ENCODE peak calls at places on chromosomes 13 and 19, in eight cellular contexts. F is COR-L47; G is non-pigmented ciliary epithelial cell; H is skeletal muscle cell; P is foreskin melanocyte; A is stimulated activated naive CD4-positive, alpha-beta T cell treated with Interleukin-2 at 50 U/mL for 16 hours; L is stimulated activated CD4-positive, alpha-beta T cell treated with anti-CD3 and anti-CD28 coated beads, Interleukin-4, amount 100 ng/mL, for 1 hour; E is stimulated activated CD8-positive, alpha-beta memory T cell treated with anti-CD3 and anti-CD28 coated beads, Interleukin-4, amount 100 ng/mL, for 1 hour. K is an unnamed sample.

GRCh38 chr13:93848247-93848646 is 621.6 kb downstream of the GPC6 start:
- DNase-seq in F (no peak), G (no peak), H (no peak), P (no peak), A (no peak), L (no peak), E (no peak), K (no peak)

GRCh38 chr13:60463787-60464186 is 66.8 kb downstream of the TDRD3 start:
- DNase-seq in F (no peak), G (no peak), H (no peak), P (peak), A (no peak), L (no peak), E (no peak), K (peak)

GRCh38 chr19:39381910-39382611 is 8.8 kb downstream of the PAF1 start:
- DNase-seq in F (no peak), G (no peak), H (no peak), P (no peak), A (no peak), L (no peak), E (no peak), K (no peak)

GRCh38 chr19:51681286-51681956 is 11.7 kb upstream of the SPACA6 start:
- DNase-seq in F (no peak), G (no peak), H (no peak), P (no peak), A (no peak), L (no peak), E (no peak), K (peak)

GRCh38 chr19:33948651-33949335 is 152.1 kb downstream of the KCTD15 start:
- DNase-seq in F (no peak), G (no peak), H (no peak), P (no peak), A (no peak), L (no peak), E (no peak), K (no peak)

GRCh38 chr13:105220886-105221285 is 1314.6 kb downstream of the EFNB2 start:
- DNase-seq in F (no peak), G (no peak), H (no peak), P (no peak), A (no peak), L (no peak), E (no peak), K (no peak)

GRCh38 chr13:19633340-19634128 is at the start of gene MPHOSPH8:
- DNase-seq in F (peak), G (peak), H (peak), P (peak), A (peak), L (peak), E (peak), K (peak)

GRCh38 chr19:58395220-58395978 is at the start of gene RNF225:
- DNase-seq in F (no peak), G (no peak), H (no peak), P (no peak), A (no peak), L (peak), E (no peak), K (no peak)

GRCh38 chr13:41652735-41653361 is 195.5 kb downstream of the RGCC start:
- DNase-seq in F (peak), G (peak), H (no peak), P (peak), A (no peak), L (peak), E (peak), K (peak)

GRCh38 chr19:17677002-17677401 is 11.2 kb downstream of the UNC13A start:
- DNase-seq in F (no peak), G (no peak), H (no peak), P (no peak), A (no peak), L (no peak), E (no peak), K (no peak)

GRCh38 chr19:383040-383439 is 25.9 kb downstream of the C2CD4C start:
- DNase-seq in F (no peak), G (no peak), H (no peak), P (no peak), A (no peak), L (no peak), E (no peak), K (no peak)

GRCh38 chr19:45577111-45577905 is 7.3 kb downstream of the OPA3 start:
- DNase-seq in F (no peak), G (peak), H (peak), P (no peak), A (no peak), L (no peak), E (no peak), K (peak)

GRCh38 chr19:14614099-14614412 is 31.2 kb downstream of the CLEC17A start:
- DNase-seq in F (no peak), G (no peak), H (no peak), P (no peak), A (no peak), L (no peak), E (no peak), K (no peak)

GRCh38 chr13:74325106-74325505 is 190.9 kb upstream of the KLF12 start:
- DNase-seq in F (peak), G (no peak), H (peak), P (peak), A (no peak), L (no peak), E (no peak), K (peak)

GRCh38 chr19:46616631-46617322 is 8.1 kb downstream of the PTGIR start:
- DNase-seq in F (peak), G (no peak), H (peak), P (no peak), A (peak), L (peak), E (no peak), K (peak)

GRCh38 chr13:30831515-30831914 is 74.6 kb upstream of the MEDAG start:
- DNase-seq in F (no peak), G (no peak), H (no peak), P (no peak), A (no peak), L (no peak), E (no peak), K (no peak)

GRCh38 chr13:85093808-85094207 is 705.4 kb downstream of the SLITRK6 start:
- DNase-seq in F (no peak), G (no peak), H (peak), P (no peak), A (no peak), L (no peak), E (no peak), K (no peak)

GRCh38 chr19:2661615-2662014 is 40.9 kb downstream of the GNG7 start:
- DNase-seq in F (no peak), G (no peak), H (no peak), P (peak), A (no peak), L (no peak), E (no peak), K (peak)

GRCh38 chr19:44800461-44800860 is 8.4 kb upstream of the BCAM start:
- DNase-seq in F (peak), G (no peak), H (no peak), P (peak), A (peak), L (peak), E (peak), K (peak)

GRCh38 chr13:94609196-94609595 is 7.5 kb downstream of the GPR180 start:
- DNase-seq in F (peak), G (no peak), H (no peak), P (no peak), A (no peak), L (no peak), E (no peak), K (no peak)

GRCh38 chr13:63693696-63694095 is 2278.0 kb upstream of the PCDH20 start:
- DNase-seq in F (no peak), G (no peak), H (no peak), P (no peak), A (no peak), L (no peak), E (no peak), K (no peak)

GRCh38 chr19:872266-872951 is 12.9 kb downstream of the CFD start:
- DNase-seq in F (no peak), G (no peak), H (no peak), P (peak), A (peak), L (peak), E (peak), K (peak)

GRCh38 chr19:43430142-43430710 is 15.5 kb downstream of the TEX101 start:
- DNase-seq in F (no peak), G (no peak), H (no peak), P (peak), A (no peak), L (no peak), E (no peak), K (no peak)

GRCh38 chr19:46404039-46404883 is 9.1 kb downstream of the CCDC8 start:
- DNase-seq in F (no peak), G (no peak), H (no peak), P (no peak), A (no peak), L (no peak), E (no peak), K (peak)

GRCh38 chr13:21137696-21138095 is 38.7 kb downstream of the SKA3 start:
- DNase-seq in F (no peak), G (peak), H (no peak), P (no peak), A (no peak), L (no peak), E (no peak), K (peak)

GRCh38 chr13:43573361-43573740 is 213.4 kb downstream of the ENOX1 start:
- DNase-seq in F (no peak), G (no peak), H (no peak), P (no peak), A (no peak), L (no peak), E (no peak), K (no peak)